ENCODE peak calls at places on chromosome 19, in four cellular contexts. One of them, this sample, is unnamed.

GRCh38 chr19:36916991-36917390 is 859 bp downstream of the ZNF568 start:
- DNase-seq in posterior cingulate gyrus: no peak
- DNase-seq in activated CD8-positive, alpha-beta memory T cell treated with anti-CD3 and anti-CD28 coated beads for 48 hours: no peak
- DNase-seq in fibroblast of lung: peak
- DNase-seq in this sample: no peak

GRCh38 chr19:52170863-52171320 is 529 bp downstream of the ZNF836 start:
- DNase-seq in fibroblast of lung: no peak
- DNase-seq in posterior cingulate gyrus: no peak
- DNase-seq in activated CD8-positive, alpha-beta memory T cell treated with anti-CD3 and anti-CD28 coated beads for 48 hours: no peak
- DNase-seq in this sample: peak

GRCh38 chr19:38267780-38268430 is 3.5 kb downstream of the SPINT2 start:
- DNase-seq in posterior cingulate gyrus: no peak
- DNase-seq in fibroblast of lung: no peak
- DNase-seq in activated CD8-positive, alpha-beta memory T cell treated with anti-CD3 and anti-CD28 coated beads for 48 hours: no peak
- DNase-seq in this sample: no peak

GRCh38 chr19:18221815-18222725 is 4.2 kb downstream of the PDE4C start:
- DNase-seq in activated CD8-positive, alpha-beta memory T cell treated with anti-CD3 and anti-CD28 coated beads for 48 hours: no peak
- DNase-seq in posterior cingulate gyrus: no peak
- DNase-seq in fibroblast of lung: no peak
- DNase-seq in this sample: no peak

GRCh38 chr19:28426902-28427232 is 786.1 kb downstream of the UQCRFS1 start:
- DNase-seq in fibroblast of lung: peak
- DNase-seq in posterior cingulate gyrus: no peak
- DNase-seq in activated CD8-positive, alpha-beta memory T cell treated with anti-CD3 and anti-CD28 coated beads for 48 hours: no peak
- DNase-seq in this sample: peak

GRCh38 chr19:17090501-17091074 is 15.0 kb downstream of the MYO9B start:
- DNase-seq in posterior cingulate gyrus: no peak
- DNase-seq in fibroblast of lung: peak
- DNase-seq in activated CD8-positive, alpha-beta memory T cell treated with anti-CD3 and anti-CD28 coated beads for 48 hours: no peak
- DNase-seq in this sample: no peak

GRCh38 chr19:47729799-47730520 is 15.4 kb upstream of the NOP53 start:
- DNase-seq in posterior cingulate gyrus: peak
- DNase-seq in activated CD8-positive, alpha-beta memory T cell treated with anti-CD3 and anti-CD28 coated beads for 48 hours: no peak
- DNase-seq in fibroblast of lung: peak
- DNase-seq in this sample: peak

GRCh38 chr19:3324405-3324856 is 42.0 kb upstream of the NFIC start:
- DNase-seq in posterior cingulate gyrus: peak
- DNase-seq in fibroblast of lung: no peak
- DNase-seq in activated CD8-positive, alpha-beta memory T cell treated with anti-CD3 and anti-CD28 coated beads for 48 hours: peak
- DNase-seq in this sample: peak

GRCh38 chr19:662207-662961 is 630 bp downstream of the RNF126 start:
- DNase-seq in activated CD8-positive, alpha-beta memory T cell treated with anti-CD3 and anti-CD28 coated beads for 48 hours: no peak
- DNase-seq in posterior cingulate gyrus: no peak
- DNase-seq in fibroblast of lung: peak
- DNase-seq in this sample: peak

GRCh38 chr19:48170817-48171347 is 402 bp downstream of the ZSWIM9 start:
- DNase-seq in fibroblast of lung: no peak
- DNase-seq in posterior cingulate gyrus: no peak
- DNase-seq in activated CD8-positive, alpha-beta memory T cell treated with anti-CD3 and anti-CD28 coated beads for 48 hours: no peak
- DNase-seq in this sample: no peak

GRCh38 chr19:16398530-16399241 is 73.1 kb downstream of the EPS15L1 start:
- DNase-seq in fibroblast of lung: peak
- DNase-seq in activated CD8-positive, alpha-beta memory T cell treated with anti-CD3 and anti-CD28 coated beads for 48 hours: no peak
- DNase-seq in posterior cingulate gyrus: peak
- DNase-seq in this sample: no peak

GRCh38 chr19:28964500-28964899 is 248.5 kb downstream of the UQCRFS1 start:
- DNase-seq in posterior cingulate gyrus: no peak
- DNase-seq in activated CD8-positive, alpha-beta memory T cell treated with anti-CD3 and anti-CD28 coated beads for 48 hours: no peak
- DNase-seq in fibroblast of lung: no peak
- DNase-seq in this sample: no peak

GRCh38 chr19:2491130-2491801 is 15.3 kb downstream of the GADD45B start:
- DNase-seq in activated CD8-positive, alpha-beta memory T cell treated with anti-CD3 and anti-CD28 coated beads for 48 hours: no peak
- DNase-seq in fibroblast of lung: peak
- DNase-seq in posterior cingulate gyrus: no peak
- DNase-seq in this sample: peak

This sample was measured in MG63.